ENCODE peak calls at places on chromosomes 5 and 9, in seven cellular contexts. One of them, this sample, is unnamed.

GRCh38 chr9:98706651-98707103 is 2.1 kb downstream of the GABBR2 start:
- DNase-seq in activated CD4-positive, alpha-beta T cell treated with anti-CD3 and anti-CD28 coated beads, Interleukin-2, amount 10 ng/mL, durations not matched to agents 7 days and 5 days: no peak
- DNase-seq in anterior cingulate cortex: no peak
- DNase-seq in NCI-H1105 treated with DMSO at 0.1 percent for 48 hours: peak
- DNase-seq in KG1: no peak
- DNase-seq in left lobe of liver: no peak
- DNase-seq in NCI-H1092 treated with DMSO at 0.1 percent for 48 hours: peak
- DNase-seq in this sample: peak

GRCh38 chr5:173623789-173624188 is 7.3 kb upstream of the BOD1 start:
- DNase-seq in left lobe of liver: no peak
- DNase-seq in anterior cingulate cortex: no peak
- DNase-seq in activated CD4-positive, alpha-beta T cell treated with anti-CD3 and anti-CD28 coated beads, Interleukin-2, amount 10 ng/mL, durations not matched to agents 7 days and 5 days: no peak
- DNase-seq in NCI-H1092 treated with DMSO at 0.1 percent for 48 hours: no peak
- DNase-seq in KG1: no peak
- DNase-seq in NCI-H1105 treated with DMSO at 0.1 percent for 48 hours: no peak
- DNase-seq in this sample: no peak

GRCh38 chr5:120155873-120156272 is 308.2 kb upstream of the PRR16 start:
- DNase-seq in left lobe of liver: no peak
- DNase-seq in activated CD4-positive, alpha-beta T cell treated with anti-CD3 and anti-CD28 coated beads, Interleukin-2, amount 10 ng/mL, durations not matched to agents 7 days and 5 days: no peak
- DNase-seq in NCI-H1092 treated with DMSO at 0.1 percent for 48 hours: no peak
- DNase-seq in KG1: no peak
- DNase-seq in NCI-H1105 treated with DMSO at 0.1 percent for 48 hours: no peak
- DNase-seq in anterior cingulate cortex: no peak
- DNase-seq in this sample: no peak

GRCh38 chr5:154312000-154312399 is 121.5 kb downstream of the GALNT10 start:
- DNase-seq in anterior cingulate cortex: no peak
- DNase-seq in NCI-H1105 treated with DMSO at 0.1 percent for 48 hours: no peak
- DNase-seq in left lobe of liver: no peak
- DNase-seq in activated CD4-positive, alpha-beta T cell treated with anti-CD3 and anti-CD28 coated beads, Interleukin-2, amount 10 ng/mL, durations not matched to agents 7 days and 5 days: no peak
- DNase-seq in NCI-H1092 treated with DMSO at 0.1 percent for 48 hours: no peak
- DNase-seq in KG1: no peak
- DNase-seq in this sample: no peak

GRCh38 chr5:61728287-61728686 is 396.2 kb downstream of the ZSWIM6 start:
- DNase-seq in NCI-H1092 treated with DMSO at 0.1 percent for 48 hours: no peak
- DNase-seq in NCI-H1105 treated with DMSO at 0.1 percent for 48 hours: no peak
- DNase-seq in anterior cingulate cortex: no peak
- DNase-seq in activated CD4-positive, alpha-beta T cell treated with anti-CD3 and anti-CD28 coated beads, Interleukin-2, amount 10 ng/mL, durations not matched to agents 7 days and 5 days: no peak
- DNase-seq in left lobe of liver: no peak
- DNase-seq in KG1: no peak
- DNase-seq in this sample: no peak

GRCh38 chr5:149803641-149804468 is 73.7 kb downstream of the PPARGC1B start:
- DNase-seq in left lobe of liver: no peak
- DNase-seq in NCI-H1092 treated with DMSO at 0.1 percent for 48 hours: no peak
- DNase-seq in NCI-H1105 treated with DMSO at 0.1 percent for 48 hours: no peak
- DNase-seq in activated CD4-positive, alpha-beta T cell treated with anti-CD3 and anti-CD28 coated beads, Interleukin-2, amount 10 ng/mL, durations not matched to agents 7 days and 5 days: no peak
- DNase-seq in anterior cingulate cortex: no peak
- DNase-seq in KG1: no peak
- DNase-seq in this sample: no peak

GRCh38 chr9:5402217-5402616 is 35.5 kb downstream of the PLGRKT start:
- DNase-seq in NCI-H1105 treated with DMSO at 0.1 percent for 48 hours: no peak
- DNase-seq in left lobe of liver: no peak
- DNase-seq in NCI-H1092 treated with DMSO at 0.1 percent for 48 hours: no peak
- DNase-seq in activated CD4-positive, alpha-beta T cell treated with anti-CD3 and anti-CD28 coated beads, Interleukin-2, amount 10 ng/mL, durations not matched to agents 7 days and 5 days: no peak
- DNase-seq in KG1: no peak
- DNase-seq in anterior cingulate cortex: no peak
- DNase-seq in this sample: no peak

GRCh38 chr5:179337227-179338122 is 7.8 kb downstream of the ADAMTS2 start:
- DNase-seq in activated CD4-positive, alpha-beta T cell treated with anti-CD3 and anti-CD28 coated beads, Interleukin-2, amount 10 ng/mL, durations not matched to agents 7 days and 5 days: no peak
- DNase-seq in NCI-H1092 treated with DMSO at 0.1 percent for 48 hours: no peak
- DNase-seq in anterior cingulate cortex: no peak
- DNase-seq in KG1: no peak
- DNase-seq in left lobe of liver: no peak
- DNase-seq in NCI-H1105 treated with DMSO at 0.1 percent for 48 hours: no peak
- DNase-seq in this sample: no peak

GRCh38 chr5:79689541-79690466 is at the start of gene CMYA5:
- DNase-seq in activated CD4-positive, alpha-beta T cell treated with anti-CD3 and anti-CD28 coated beads, Interleukin-2, amount 10 ng/mL, durations not matched to agents 7 days and 5 days: no peak
- DNase-seq in left lobe of liver: peak
- DNase-seq in NCI-H1092 treated with DMSO at 0.1 percent for 48 hours: no peak
- DNase-seq in NCI-H1105 treated with DMSO at 0.1 percent for 48 hours: no peak
- DNase-seq in KG1: no peak
- DNase-seq in anterior cingulate cortex: no peak
- DNase-seq in this sample: peak

GRCh38 chr5:61416410-61416809 is 84.4 kb downstream of the ZSWIM6 start:
- DNase-seq in KG1: no peak
- DNase-seq in left lobe of liver: no peak
- DNase-seq in NCI-H1092 treated with DMSO at 0.1 percent for 48 hours: no peak
- DNase-seq in NCI-H1105 treated with DMSO at 0.1 percent for 48 hours: no peak
- DNase-seq in activated CD4-positive, alpha-beta T cell treated with anti-CD3 and anti-CD28 coated beads, Interleukin-2, amount 10 ng/mL, durations not matched to agents 7 days and 5 days: no peak
- DNase-seq in anterior cingulate cortex: no peak
- DNase-seq in this sample: no peak

GRCh38 chr9:136138566-136138965 is 19.9 kb upstream of the TMEM250 start:
- DNase-seq in NCI-H1092 treated with DMSO at 0.1 percent for 48 hours: peak
- DNase-seq in left lobe of liver: no peak
- DNase-seq in NCI-H1105 treated with DMSO at 0.1 percent for 48 hours: peak
- DNase-seq in activated CD4-positive, alpha-beta T cell treated with anti-CD3 and anti-CD28 coated beads, Interleukin-2, amount 10 ng/mL, durations not matched to agents 7 days and 5 days: peak
- DNase-seq in KG1: no peak
- DNase-seq in anterior cingulate cortex: no peak
- DNase-seq in this sample: no peak

This sample was measured in Calu3.